ENCODE peak calls at places on chromosomes 4 and X, in nine cellular contexts. L is left ventricle myocardium inferior, O is tibial nerve, V is fibroblast of pulmonary artery, H is psoas muscle, G is cardiac muscle cell, I is A673, Y is heart left ventricle, D is mesendoderm. R is an unnamed sample.

GRCh38 chr4:76966024-76966579 is 16.6 kb downstream of the SEPTIN11 start:
- DNase-seq in L (no peak), O (no peak), V (no peak), H (no peak), G (no peak), I (peak), Y (no peak), D (no peak), R (no peak)

GRCh38 chr4:119300072-119300387 is 21.9 kb downstream of the FABP2 start:
- DNase-seq in L (peak), O (no peak), V (peak), H (peak), G (peak), I (no peak), Y (peak), D (no peak), R (no peak)

GRCh38 chr4:119841361-119841760 is 212.8 kb upstream of the PDE5A start:
- DNase-seq in L (no peak), O (no peak), V (no peak), H (no peak), G (no peak), I (no peak), Y (no peak), D (peak), R (no peak)

GRCh38 chr4:3414421-3415279 is 27.1 kb upstream of the HGFAC start:
- DNase-seq in L (no peak), O (peak), V (no peak), H (no peak), G (no peak), I (no peak), Y (no peak), D (no peak), R (no peak)

GRCh38 chr4:26772096-26772495 is 88.5 kb upstream of the STIM2 start:
- DNase-seq in L (no peak), O (no peak), V (no peak), H (no peak), G (no peak), I (no peak), Y (no peak), D (no peak), R (no peak)

GRCh38 chrX:41491267-41492004 is 44.3 kb downstream of the NYX start:
- DNase-seq in L (no peak), O (no peak), V (peak), H (peak), G (peak), I (peak), Y (no peak), D (peak), R (peak)

GRCh38 chrX:109347618-109348017 is 134.3 kb downstream of the GUCY2F start:
- DNase-seq in L (no peak), O (no peak), V (peak), H (no peak), G (peak), I (peak), Y (no peak), D (peak), R (peak)

GRCh38 chrX:129793604-129794191 is 13.9 kb downstream of the SASH3 start:
- DNase-seq in L (no peak), O (no peak), V (no peak), H (no peak), G (no peak), I (no peak), Y (no peak), D (no peak), R (no peak)

GRCh38 chr4:80012291-80012690 is 60.7 kb downstream of the ANTXR2 start:
- DNase-seq in L (no peak), O (no peak), V (no peak), H (no peak), G (no peak), I (no peak), Y (no peak), D (no peak), R (no peak)

GRCh38 chr4:91622925-91623600 is 680.7 kb upstream of the GRID2 start:
- DNase-seq in L (no peak), O (no peak), V (no peak), H (no peak), G (no peak), I (no peak), Y (no peak), D (peak), R (no peak)

GRCh38 chrX:51395474-51395806 is 62.8 kb downstream of the NUDT10 start:
- DNase-seq in L (no peak), O (no peak), V (no peak), H (no peak), G (no peak), I (no peak), Y (no peak), D (no peak), R (no peak)

GRCh38 chr4:139619644-139620043 is 46.0 kb upstream of the MGST2 start:
- DNase-seq in L (no peak), O (no peak), V (peak), H (no peak), G (peak), I (peak), Y (no peak), D (peak), R (no peak)

GRCh38 chr4:66430856-66431255 is 760.6 kb upstream of the EPHA5 start:
- DNase-seq in L (no peak), O (no peak), V (peak), H (no peak), G (peak), I (peak), Y (no peak), D (peak), R (peak)

GRCh38 chr4:20124317-20125026 is 127.2 kb upstream of the SLIT2 start:
- DNase-seq in L (no peak), O (no peak), V (no peak), H (no peak), G (no peak), I (no peak), Y (no peak), D (no peak), R (no peak)

GRCh38 chr4:80079255-80079923 is 6.4 kb upstream of the ANTXR2 start:
- DNase-seq in L (no peak), O (no peak), V (no peak), H (no peak), G (no peak), I (no peak), Y (no peak), D (no peak), R (no peak)

GRCh38 chr4:73704314-73705055 is 35.9 kb upstream of the CXCL8 start:
- DNase-seq in L (no peak), O (peak), V (peak), H (peak), G (peak), I (peak), Y (peak), D (peak), R (peak)

GRCh38 chr4:101419324-101420135 is 72.2 kb upstream of the PPP3CA start:
- DNase-seq in L (no peak), O (no peak), V (peak), H (no peak), G (peak), I (peak), Y (no peak), D (no peak), R (no peak)

GRCh38 chrX:30806187-30806728 is 82.8 kb downstream of the TAB3 start:
- DNase-seq in L (no peak), O (no peak), V (no peak), H (no peak), G (no peak), I (no peak), Y (no peak), D (no peak), R (no peak)

GRCh38 chr4:140637836-140638235 is 69.1 kb upstream of the UCP1 start:
- DNase-seq in L (no peak), O (no peak), V (peak), H (no peak), G (peak), I (peak), Y (no peak), D (peak), R (no peak)

GRCh38 chr4:53633608-53634007 is 42.3 kb upstream of the LNX1 start:
- DNase-seq in L (no peak), O (no peak), V (peak), H (peak), G (peak), I (peak), Y (no peak), D (no peak), R (peak)

GRCh38 chr4:52751349-52751911 is at the start of gene ERVMER34-1:
- DNase-seq in L (peak), O (no peak), V (peak), H (peak), G (peak), I (peak), Y (peak), D (peak), R (no peak)

GRCh38 chrX:85244411-85245210 is 820 bp downstream of the ZNF711 start:
- DNase-seq in L (no peak), O (no peak), V (peak), H (no peak), G (peak), I (peak), Y (no peak), D (peak), R (no peak)

GRCh38 chrX:41014776-41015175 is 70.5 kb upstream of the USP9X start:
- DNase-seq in L (no peak), O (no peak), V (peak), H (no peak), G (peak), I (no peak), Y (no peak), D (no peak), R (no peak)

GRCh38 chrX:108307408-108308085 is 130.7 kb downstream of the COL4A6 start:
- DNase-seq in L (peak), O (no peak), V (peak), H (peak), G (peak), I (no peak), Y (peak), D (no peak), R (no peak)

GRCh38 chr4:94448815-94449375 is 2.8 kb upstream of the PDLIM5 start:
- DNase-seq in L (no peak), O (no peak), V (no peak), H (no peak), G (no peak), I (peak), Y (no peak), D (peak), R (no peak)
- H3K4me3 ChIP-seq in L (no peak), O (no peak), V (no peak), H (peak), G (no peak), I (no peak), Y (no peak), D (no peak), R (no peak)

GRCh38 chrX:110791206-110791605 is 4.4 kb downstream of the CHRDL1 start:
- DNase-seq in L (no peak), O (no peak), V (no peak), H (no peak), G (no peak), I (peak), Y (no peak), D (no peak), R (no peak)

GRCh38 chrX:110794601-110795000 is 1.0 kb downstream of the CHRDL1 start:
- DNase-seq in L (no peak), O (no peak), V (no peak), H (no peak), G (no peak), I (no peak), Y (no peak), D (no peak), R (no peak)

DNA sequence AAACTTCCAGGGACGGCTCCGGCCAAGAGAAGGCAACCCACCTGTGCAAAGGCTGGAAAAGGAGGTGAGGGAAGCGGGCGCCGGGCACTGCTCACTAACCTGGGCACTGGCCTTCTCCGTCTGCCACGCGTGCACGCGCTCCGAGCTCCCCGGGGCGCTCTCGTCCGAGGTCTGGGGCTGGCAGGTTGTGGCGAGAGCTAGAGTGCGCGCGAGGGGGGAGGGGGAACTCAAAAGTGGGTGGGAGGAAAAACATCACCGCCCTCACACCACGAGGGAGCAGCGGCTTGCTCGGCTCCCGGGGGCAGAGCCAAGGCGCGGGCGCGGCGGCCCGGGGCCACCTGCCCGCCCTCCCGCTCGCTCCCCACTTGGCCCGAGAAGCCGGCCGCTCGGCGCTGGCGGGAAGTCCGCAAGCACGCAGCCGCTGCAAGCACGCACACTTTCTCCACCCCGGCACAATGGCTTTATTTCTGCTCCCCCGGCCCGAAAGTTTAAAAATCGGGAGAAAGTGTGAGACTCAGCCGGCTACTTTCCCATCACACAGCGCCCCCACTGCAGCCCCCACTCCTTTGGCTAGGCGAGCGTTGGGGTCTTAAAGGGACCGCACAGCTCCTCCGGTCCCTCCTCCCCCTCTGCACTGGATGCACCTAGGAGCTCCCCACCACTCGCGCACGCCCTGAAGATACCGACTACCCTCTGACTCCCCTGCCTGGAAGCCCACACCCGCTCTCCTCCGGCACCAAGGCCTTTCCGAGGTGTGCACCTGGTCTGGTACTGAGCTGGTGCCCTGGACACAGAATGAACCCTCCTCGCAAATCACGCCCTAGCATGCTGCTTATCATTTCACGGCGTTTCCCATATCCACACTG is at the start of gene CHRDL1:
- DNase-seq in L (peak), O (peak), V (no peak), H (peak), G (no peak), I (peak), Y (peak), D (peak), R (no peak)
- H3K4me3 ChIP-seq in L (peak), O (peak), V (no peak), H (peak), G (peak), I (peak), Y (peak), D (peak), R (peak)

DNA sequence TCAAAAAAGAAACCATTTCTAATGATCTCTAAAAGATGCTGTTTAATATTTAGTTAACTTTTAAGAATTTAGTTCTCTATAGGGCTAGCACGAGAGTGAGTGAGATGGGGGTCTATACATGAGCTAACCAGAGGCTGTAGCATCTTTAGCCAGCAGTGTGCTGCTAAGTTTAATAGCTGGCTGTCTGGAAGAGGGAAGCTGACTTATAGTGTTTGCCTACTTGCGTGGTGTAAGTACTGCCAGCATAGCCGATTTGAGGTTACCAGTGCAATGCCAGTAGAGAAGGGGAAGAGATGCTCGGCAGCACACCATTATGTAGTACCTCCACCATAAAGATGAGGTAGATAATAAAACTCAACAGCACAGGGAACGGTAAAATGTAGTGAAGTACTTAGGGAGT is 47.1 kb upstream of the TMEM131L start:
- DNase-seq in L (no peak), O (no peak), V (no peak), H (no peak), G (peak), I (no peak), Y (no peak), D (no peak), R (no peak)
- H3K4me3 ChIP-seq in L (no peak), O (no peak), V (no peak), H (no peak), G (no peak), I (no peak), Y (no peak), D (no peak), R (no peak)

DNA sequence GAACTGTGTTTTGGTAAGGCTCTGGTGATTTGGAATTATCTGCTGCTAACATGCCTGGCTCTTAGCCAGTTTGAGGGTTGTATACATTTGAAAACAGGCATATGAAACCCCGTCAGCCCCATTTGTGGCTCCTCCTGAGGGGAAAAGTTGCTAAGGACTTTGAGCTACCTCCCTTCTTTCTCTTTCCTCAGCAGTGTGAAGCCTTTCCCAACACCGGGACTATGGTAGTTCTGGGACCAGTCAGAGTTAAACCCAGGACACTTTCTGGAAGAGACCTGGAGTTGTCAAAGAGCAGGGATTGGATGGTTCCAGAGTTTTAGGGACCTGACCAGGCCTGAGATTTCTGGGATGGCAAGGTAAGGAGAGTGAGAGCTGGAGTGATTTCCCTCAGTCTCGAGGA is 4.6 kb downstream of the SFRP2 start:
- DNase-seq in L (no peak), O (no peak), V (no peak), H (no peak), G (no peak), I (no peak), Y (no peak), D (no peak), R (no peak)
- H3K4me3 ChIP-seq in L (no peak), O (no peak), V (no peak), H (no peak), G (no peak), I (no peak), Y (no peak), D (no peak), R (no peak)

GRCh38 chrX:148501121-148502066 is 977 bp downstream of the AFF2 start:
- DNase-seq in L (no peak), O (no peak), V (no peak), H (no peak), G (no peak), I (no peak), Y (no peak), D (peak), R (no peak)
- H3K4me3 ChIP-seq in L (peak), O (peak), V (peak), H (peak), G (peak), I (no peak), Y (peak), D (no peak), R (peak)

GRCh38 chr4:1604706-1605205 is 79.4 kb downstream of the FAM53A start:
- DNase-seq in L (no peak), O (no peak), V (no peak), H (no peak), G (no peak), I (no peak), Y (no peak), D (no peak), R (no peak)
- H3K4me3 ChIP-seq in L (no peak), O (no peak), V (no peak), H (no peak), G (no peak), I (no peak), Y (no peak), D (no peak), R (no peak)